ENCODE peak calls at places on chromosomes 13 and 19, in seven cellular contexts. G is cardiac muscle cell, D is cardiac fibroblast, R is transverse colon, L is tibial nerve, V is AG04450, J is A549. W is an unnamed sample.

GRCh38 chr13:44136693-44137268 is 236.8 kb upstream of the SERP2 start:
- DNase-seq in G (no peak), D (no peak), R (no peak), L (no peak), V (no peak), J (no peak), W (no peak)

GRCh38 chr19:30253581-30253996 is 118.6 kb upstream of the ZNF536 start:
- DNase-seq in G (no peak), D (no peak), R (no peak), L (no peak), V (no peak), J (no peak), W (no peak)

GRCh38 chr13:35988648-35989081 is 142.5 kb downstream of the DCLK1 start:
- DNase-seq in G (no peak), D (peak), R (no peak), L (no peak), V (no peak), J (no peak), W (no peak)

GRCh38 chr19:13043285-13043684 is 48.0 kb downstream of the NFIX start:
- DNase-seq in G (no peak), D (no peak), R (no peak), L (no peak), V (no peak), J (no peak), W (no peak)

GRCh38 chr13:112931028-112931934 is 37.7 kb upstream of the MCF2L start:
- DNase-seq in G (peak), D (peak), R (peak), L (no peak), V (peak), J (peak), W (no peak)

GRCh38 chr19:45742969-45743368 is 9.7 kb downstream of the MEIOSIN start:
- DNase-seq in G (no peak), D (no peak), R (no peak), L (no peak), V (no peak), J (no peak), W (no peak)

GRCh38 chr13:114008964-114009589 is 35.2 kb upstream of the C13orf46 start:
- DNase-seq in G (no peak), D (no peak), R (no peak), L (no peak), V (no peak), J (no peak), W (no peak)

GRCh38 chr13:59890064-59890463 is 273.7 kb downstream of the DIAPH3 start:
- DNase-seq in G (no peak), D (no peak), R (no peak), L (no peak), V (no peak), J (no peak), W (no peak)

GRCh38 chr19:18020212-18021067 is 12.5 kb downstream of the ARRDC2 start:
- DNase-seq in G (no peak), D (peak), R (peak), L (peak), V (no peak), J (no peak), W (peak)

GRCh38 chr19:27719034-27719433 is 1493.9 kb downstream of the UQCRFS1 start:
- DNase-seq in G (no peak), D (no peak), R (no peak), L (no peak), V (no peak), J (no peak), W (no peak)

GRCh38 chr19:50281491-50281890 is 47.7 kb downstream of the KCNC3 start:
- DNase-seq in G (no peak), D (no peak), R (no peak), L (no peak), V (no peak), J (no peak), W (no peak)

GRCh38 chr13:26508885-26509284 is 48.6 kb upstream of the WASF3 start:
- DNase-seq in G (no peak), D (peak), R (peak), L (peak), V (peak), J (peak), W (peak)

GRCh38 chr19:9913237-9914000 is 22.9 kb downstream of the OLFM2 start:
- DNase-seq in G (peak), D (no peak), R (peak), L (no peak), V (no peak), J (no peak), W (no peak)

GRCh38 chr19:35509861-35510625 is 3.4 kb downstream of the DMKN start:
- DNase-seq in G (peak), D (peak), R (peak), L (peak), V (no peak), J (peak), W (no peak)

GRCh38 chr19:33302974-33303790 is 848 bp upstream of the CEBPA start:
- DNase-seq in G (peak), D (peak), R (peak), L (no peak), V (no peak), J (peak), W (peak)

GRCh38 chr13:112842931-112843391 is 126.1 kb upstream of the MCF2L start:
- DNase-seq in G (no peak), D (peak), R (no peak), L (no peak), V (no peak), J (no peak), W (no peak)

DNA sequence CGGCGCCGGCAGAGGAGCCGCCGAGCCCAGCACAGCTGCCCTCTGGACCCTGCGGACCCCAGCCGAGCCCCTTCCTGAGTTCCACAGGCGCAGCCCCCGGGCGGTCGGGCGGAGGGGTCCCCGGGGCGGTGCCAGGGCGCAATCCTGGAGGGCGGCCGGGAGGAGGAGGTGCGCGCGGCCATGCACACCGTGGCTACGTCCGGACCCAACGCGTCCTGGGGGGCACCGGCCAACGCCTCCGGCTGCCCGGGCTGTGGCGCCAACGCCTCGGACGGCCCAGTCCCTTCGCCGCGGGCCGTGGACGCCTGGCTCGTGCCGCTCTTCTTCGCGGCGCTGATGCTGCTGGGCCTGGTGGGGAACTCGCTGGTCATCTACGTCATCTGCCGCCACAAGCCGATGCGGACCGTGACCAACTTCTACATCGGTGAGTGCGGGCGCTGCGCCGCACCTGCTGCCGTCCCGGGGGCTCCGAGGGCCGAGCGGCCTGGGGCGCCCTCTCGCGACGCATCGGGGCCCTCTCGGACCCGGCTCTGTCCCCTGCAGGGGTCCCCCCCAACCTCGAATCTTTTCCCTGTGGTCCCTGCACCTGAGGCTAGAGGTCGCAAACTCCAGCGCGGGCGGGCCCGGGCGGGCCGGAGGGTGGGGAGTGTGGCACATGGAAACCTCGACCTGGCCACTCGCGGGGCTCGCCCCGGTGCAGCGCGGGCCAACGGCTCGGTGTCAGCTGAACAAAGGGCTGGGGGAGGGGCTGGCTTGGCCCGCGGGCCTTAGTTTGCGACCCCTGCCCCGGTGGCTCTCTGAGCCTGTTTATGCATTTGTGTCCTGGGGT is at the start of gene KISS1R:
- DNase-seq in G (peak), D (no peak), R (no peak), L (no peak), V (no peak), J (peak), W (no peak)
- H3K4me3 ChIP-seq in G (peak), D (no peak), R (no peak), L (peak), V (peak), J (peak), W (peak)

GRCh38 chr19:52959613-52960295 is 2.9 kb downstream of the ZNF816 start:
- DNase-seq in G (no peak), D (no peak), R (no peak), L (no peak), V (no peak), J (no peak), W (peak)
- H3K4me3 ChIP-seq in G (no peak), D (no peak), R (no peak), L (no peak), V (no peak), J (no peak), W (no peak)

GRCh38 chr19:3137139-3137538 is 1.3 kb downstream of the GNA15 start:
- DNase-seq in G (no peak), D (no peak), R (no peak), L (no peak), V (no peak), J (no peak), W (peak)
- H3K4me3 ChIP-seq in G (no peak), D (no peak), R (no peak), L (peak), V (no peak), J (no peak), W (peak)

GRCh38 chr19:19459707-19460251 is 54.3 kb downstream of the GATAD2A start:
- DNase-seq in G (no peak), D (peak), R (peak), L (no peak), V (no peak), J (no peak), W (no peak)

GRCh38 chr19:19460761-19461265 is 54.5 kb downstream of the TSSK6 start:
- DNase-seq in G (peak), D (peak), R (peak), L (peak), V (no peak), J (no peak), W (no peak)

GRCh38 chr19:19460258-19460731 is 54.8 kb downstream of the GATAD2A start:
- DNase-seq in G (no peak), D (peak), R (no peak), L (no peak), V (no peak), J (no peak), W (no peak)

GRCh38 chr19:19461671-19462622 is 53.4 kb downstream of the TSSK6 start:
- DNase-seq in G (peak), D (peak), R (peak), L (no peak), V (no peak), J (no peak), W (no peak)

GRCh38 chr19:19461306-19461670 is 54.1 kb downstream of the TSSK6 start:
- DNase-seq in G (no peak), D (peak), R (no peak), L (no peak), V (no peak), J (no peak), W (no peak)
- H3K4me3 ChIP-seq in G (no peak), D (no peak), R (no peak), L (no peak), V (no peak), J (no peak), W (peak)

DNA sequence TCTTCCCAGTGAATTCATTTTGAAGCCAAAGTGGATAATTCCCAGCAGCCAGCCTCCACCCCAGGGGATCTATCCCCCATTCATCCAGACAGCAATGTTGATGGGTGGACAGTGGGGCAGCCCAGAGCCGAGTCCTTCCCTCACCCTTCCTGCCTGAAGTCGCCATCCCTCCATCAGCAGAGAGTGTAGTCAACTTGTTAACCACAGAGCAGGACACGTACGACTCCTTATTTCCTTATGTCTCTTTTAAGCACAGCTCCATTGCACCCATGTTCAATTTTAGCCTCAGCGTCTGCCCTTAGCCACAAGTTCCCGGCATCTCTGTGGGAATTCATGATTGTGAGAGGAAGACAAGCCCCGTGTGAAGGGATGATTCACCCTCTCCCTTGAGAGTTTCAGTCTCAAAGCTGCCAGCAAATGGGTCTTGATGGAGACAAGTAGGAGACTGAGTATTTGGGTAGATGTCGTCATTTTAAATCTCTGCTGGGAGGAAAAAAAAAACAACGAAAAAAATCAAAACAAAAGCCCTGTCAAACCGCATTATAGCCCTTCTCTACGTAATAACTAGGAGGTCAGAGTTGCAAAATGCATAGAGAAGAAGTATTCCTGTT is 58.3 kb upstream of the MEDAG start:
- DNase-seq in G (no peak), D (peak), R (no peak), L (no peak), V (peak), J (no peak), W (peak)
- H3K4me3 ChIP-seq in G (no peak), D (no peak), R (no peak), L (no peak), V (peak), J (no peak), W (no peak)

GRCh38 chr13:24195626-24196025 is 35.1 kb downstream of the SPATA13 start:
- DNase-seq in G (no peak), D (no peak), R (no peak), L (no peak), V (no peak), J (no peak), W (no peak)

GRCh38 chr13:24194447-24194846 is 33.9 kb downstream of the SPATA13 start:
- DNase-seq in G (no peak), D (no peak), R (no peak), L (no peak), V (no peak), J (no peak), W (no peak)

GRCh38 chr13:24192036-24192810 is 31.7 kb downstream of the SPATA13 start:
- DNase-seq in G (no peak), D (no peak), R (no peak), L (no peak), V (no peak), J (no peak), W (no peak)

GRCh38 chr13:24196593-24197197 is 36.2 kb downstream of the SPATA13 start:
- DNase-seq in G (no peak), D (no peak), R (no peak), L (no peak), V (no peak), J (no peak), W (no peak)

DNA sequence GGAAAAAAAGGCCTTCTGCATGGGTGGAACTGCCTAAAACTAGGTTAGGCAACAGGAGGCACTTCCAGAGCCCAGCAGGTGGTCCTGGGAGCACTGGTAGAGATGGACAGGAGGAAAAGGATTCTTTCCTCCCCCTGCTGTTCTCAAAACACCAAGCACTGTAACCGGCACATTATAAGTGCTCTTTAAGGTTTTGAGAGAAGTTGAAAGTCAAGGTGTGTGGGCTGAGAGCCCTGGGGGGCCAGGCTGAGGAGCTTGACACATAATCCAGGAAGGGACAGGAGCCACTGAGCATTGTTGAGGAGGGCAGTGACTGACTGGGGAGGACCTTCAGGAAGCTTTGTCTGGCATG is 32.3 kb downstream of the SPATA13 start:
- DNase-seq in G (no peak), D (no peak), R (no peak), L (no peak), V (no peak), J (no peak), W (no peak)
- H3K4me3 ChIP-seq in G (no peak), D (no peak), R (no peak), L (no peak), V (no peak), J (no peak), W (no peak)

GRCh38 chr19:12034196-12034595 is 1.3 kb downstream of the ZNF433 start:
- DNase-seq in G (no peak), D (no peak), R (no peak), L (no peak), V (no peak), J (no peak), W (no peak)
- H3K4me3 ChIP-seq in G (peak), D (no peak), R (no peak), L (no peak), V (peak), J (no peak), W (peak)

W was measured in coronary artery.